ENCODE peak calls at places on chromosomes 1 and 21, in four cellular contexts. One of them, this sample, is unnamed.

GRCh38 chr1:74964508-74964907 is 169.7 kb upstream of the LHX8 start:
- DNase-seq in Panc1: no peak
- DNase-seq in HCT116: no peak
- DNase-seq in SK-N-MC: peak; percentile 65
- DNase-seq in this sample: no peak

GRCh38 chr1:196063307-196063706 is 544.9 kb downstream of the KCNT2 start:
- DNase-seq in Panc1: no peak
- DNase-seq in HCT116: peak; percentile 27
- DNase-seq in SK-N-MC: no peak
- DNase-seq in this sample: no peak

GRCh38 chr1:201385299-201385891 is 7.9 kb upstream of the TNNT2 start:
- DNase-seq in Panc1: no peak
- DNase-seq in HCT116: no peak
- DNase-seq in SK-N-MC: no peak
- DNase-seq in this sample: no peak

GRCh38 chr21:46500224-46500861 is 41.7 kb downstream of the DIP2A start:
- DNase-seq in Panc1: no peak
- DNase-seq in HCT116: no peak
- DNase-seq in SK-N-MC: peak; percentile 48
- DNase-seq in this sample: no peak

GRCh38 chr1:19734472-19734999 is 65.2 kb downstream of the TMCO4 start:
- DNase-seq in Panc1: no peak
- DNase-seq in HCT116: no peak
- DNase-seq in SK-N-MC: no peak
- DNase-seq in this sample: no peak

GRCh38 chr1:241140670-241141069 is 216.3 kb downstream of the RGS7 start:
- DNase-seq in Panc1: no peak
- DNase-seq in HCT116: no peak
- DNase-seq in SK-N-MC: no peak
- DNase-seq in this sample: no peak

GRCh38 chr1:2596530-2597333 is 10.2 kb downstream of the PRXL2B start:
- DNase-seq in Panc1: no peak
- DNase-seq in HCT116: no peak
- DNase-seq in SK-N-MC: no peak
- DNase-seq in this sample: peak; percentile 69

GRCh38 chr1:32455958-32456357 is 8.9 kb upstream of the ZBTB8B start:
- DNase-seq in Panc1: no peak
- DNase-seq in HCT116: no peak
- DNase-seq in SK-N-MC: no peak
- DNase-seq in this sample: peak; percentile 6

GRCh38 chr21:31866077-31866511 is 6.7 kb upstream of the HUNK start:
- DNase-seq in Panc1: peak; percentile 8
- DNase-seq in HCT116: peak; percentile 79
- DNase-seq in SK-N-MC: no peak
- DNase-seq in this sample: peak; percentile 88

GRCh38 chr1:176717052-176717754 is 254.2 kb downstream of the PAPPA2 start:
- DNase-seq in Panc1: no peak
- DNase-seq in HCT116: no peak
- DNase-seq in SK-N-MC: no peak
- DNase-seq in this sample: no peak

GRCh38 chr1:1356166-1356795 is 2.1 kb downstream of the MXRA8 start:
- DNase-seq in Panc1: no peak
- DNase-seq in HCT116: no peak
- DNase-seq in SK-N-MC: no peak
- DNase-seq in this sample: no peak

GRCh38 chr21:45590246-45590725 is 48.0 kb upstream of the SLC19A1 start:
- DNase-seq in Panc1: no peak
- DNase-seq in HCT116: no peak
- DNase-seq in SK-N-MC: no peak
- DNase-seq in this sample: peak; percentile 91

GRCh38 chr1:10691740-10692125 is 104.7 kb downstream of the CASZ1 start:
- DNase-seq in Panc1: no peak
- DNase-seq in HCT116: no peak
- DNase-seq in SK-N-MC: no peak
- DNase-seq in this sample: no peak

GRCh38 chr21:38699048-38699447 is 106.7 kb upstream of the ETS2 start:
- DNase-seq in Panc1: no peak
- DNase-seq in HCT116: no peak
- DNase-seq in SK-N-MC: no peak
- DNase-seq in this sample: no peak

GRCh38 chr1:5296135-5296930 is 641.9 kb downstream of the AJAP1 start:
- DNase-seq in Panc1: no peak
- DNase-seq in HCT116: no peak
- DNase-seq in SK-N-MC: no peak
- DNase-seq in this sample: no peak

GRCh38 chr1:2496087-2496622 is 20.1 kb downstream of the PLCH2 start:
- DNase-seq in Panc1: no peak
- DNase-seq in HCT116: no peak
- DNase-seq in SK-N-MC: no peak
- DNase-seq in this sample: peak; percentile 90

GRCh38 chr21:18529253-18529652 is 125.7 kb upstream of the TMPRSS15 start:
- DNase-seq in Panc1: peak; percentile 8
- DNase-seq in HCT116: no peak
- DNase-seq in SK-N-MC: no peak
- DNase-seq in this sample: no peak

GRCh38 chr1:57222307-57222706 is 201.6 kb downstream of the DAB1 start:
- DNase-seq in Panc1: no peak
- DNase-seq in HCT116: no peak
- DNase-seq in SK-N-MC: no peak
- DNase-seq in this sample: no peak

GRCh38 chr1:154434346-154435075 is 29.4 kb downstream of the IL6R start:
- DNase-seq in Panc1: no peak
- DNase-seq in HCT116: no peak
- DNase-seq in SK-N-MC: no peak
- DNase-seq in this sample: no peak

GRCh38 chr1:229710746-229711145 is 84.7 kb downstream of the URB2 start:
- DNase-seq in Panc1: no peak
- DNase-seq in HCT116: no peak
- DNase-seq in SK-N-MC: no peak
- DNase-seq in this sample: no peak

GRCh38 chr1:147618077-147618569 is 52.2 kb downstream of the ACP6 start:
- DNase-seq in Panc1: no peak
- DNase-seq in HCT116: no peak
- DNase-seq in SK-N-MC: no peak
- DNase-seq in this sample: no peak

GRCh38 chr1:113551728-113552127 is 161.4 kb downstream of the MAGI3 start:
- DNase-seq in Panc1: no peak
- DNase-seq in HCT116: no peak
- DNase-seq in SK-N-MC: no peak
- DNase-seq in this sample: no peak

GRCh38 chr1:200660719-200661118 is 9.0 kb downstream of the DDX59 start:
- DNase-seq in Panc1: no peak
- DNase-seq in HCT116: no peak
- DNase-seq in SK-N-MC: no peak
- DNase-seq in this sample: no peak

GRCh38 chr1:201648066-201648910 is 109.4 kb downstream of the NAV1 start:
- DNase-seq in Panc1: no peak
- DNase-seq in HCT116: no peak
- DNase-seq in SK-N-MC: no peak
- DNase-seq in this sample: no peak

GRCh38 chr1:245863566-245864184 is 643.4 kb downstream of the SMYD3 start:
- DNase-seq in Panc1: no peak
- DNase-seq in HCT116: no peak
- DNase-seq in SK-N-MC: no peak
- DNase-seq in this sample: no peak

GRCh38 chr1:26771643-26772321 is 16.0 kb upstream of the PIGV start:
- DNase-seq in Panc1: peak; percentile 64
- DNase-seq in HCT116: peak; percentile 52
- DNase-seq in SK-N-MC: no peak
- DNase-seq in this sample: no peak

GRCh38 chr1:73800376-73800775 is 397.6 kb downstream of the LRRIQ3 start:
- DNase-seq in Panc1: no peak
- DNase-seq in HCT116: no peak
- DNase-seq in SK-N-MC: no peak
- DNase-seq in this sample: no peak

GRCh38 chr1:239125027-239125426 is 261.3 kb upstream of the CHRM3 start:
- DNase-seq in Panc1: no peak
- DNase-seq in HCT116: no peak
- DNase-seq in SK-N-MC: no peak
- DNase-seq in this sample: no peak

GRCh38 chr1:209490013-209490412 is 93.5 kb upstream of the CAMK1G start:
- DNase-seq in Panc1: no peak
- DNase-seq in HCT116: no peak
- DNase-seq in SK-N-MC: no peak
- DNase-seq in this sample: no peak

GRCh38 chr1:54582566-54583306 is 34.7 kb downstream of the ACOT11 start:
- DNase-seq in Panc1: no peak
- DNase-seq in HCT116: no peak
- DNase-seq in SK-N-MC: no peak
- DNase-seq in this sample: no peak

GRCh38 chr1:245467804-245468203 is 313.0 kb downstream of the KIF26B start:
- DNase-seq in Panc1: no peak
- DNase-seq in HCT116: no peak
- DNase-seq in SK-N-MC: no peak
- DNase-seq in this sample: no peak

GRCh38 chr1:186958520-186958919 is 129.8 kb downstream of the PLA2G4A start:
- DNase-seq in Panc1: no peak
- DNase-seq in HCT116: no peak
- DNase-seq in SK-N-MC: peak; percentile 96
- DNase-seq in this sample: no peak

GRCh38 chr1:206556748-206557635 is 49.7 kb downstream of the RASSF5 start:
- DNase-seq in Panc1: no peak
- DNase-seq in HCT116: no peak
- DNase-seq in SK-N-MC: no peak
- DNase-seq in this sample: peak; percentile 99

GRCh38 chr21:38599381-38599975 is 101.2 kb upstream of the ERG start:
- DNase-seq in Panc1: no peak
- DNase-seq in HCT116: no peak
- DNase-seq in SK-N-MC: no peak
- DNase-seq in this sample: no peak

GRCh38 chr1:227885648-227886502 is 61.9 kb downstream of the WNT9A start:
- DNase-seq in Panc1: no peak
- DNase-seq in HCT116: peak; percentile 49
- DNase-seq in SK-N-MC: no peak
- DNase-seq in this sample: peak; percentile 76

GRCh38 chr1:88773540-88774150 is 89.6 kb downstream of the PKN2 start:
- DNase-seq in Panc1: peak; percentile 35
- DNase-seq in HCT116: peak; percentile 53
- DNase-seq in SK-N-MC: no peak
- DNase-seq in this sample: no peak

GRCh38 chr21:37257967-37258877 is 8.9 kb downstream of the VPS26C start:
- DNase-seq in Panc1: no peak
- DNase-seq in HCT116: no peak
- DNase-seq in SK-N-MC: no peak
- DNase-seq in this sample: peak; percentile 88

GRCh38 chr1:55055084-55055882 is 15.9 kb downstream of the PCSK9 start:
- DNase-seq in Panc1: no peak
- DNase-seq in HCT116: no peak
- DNase-seq in SK-N-MC: no peak
- DNase-seq in this sample: no peak

DNA sequence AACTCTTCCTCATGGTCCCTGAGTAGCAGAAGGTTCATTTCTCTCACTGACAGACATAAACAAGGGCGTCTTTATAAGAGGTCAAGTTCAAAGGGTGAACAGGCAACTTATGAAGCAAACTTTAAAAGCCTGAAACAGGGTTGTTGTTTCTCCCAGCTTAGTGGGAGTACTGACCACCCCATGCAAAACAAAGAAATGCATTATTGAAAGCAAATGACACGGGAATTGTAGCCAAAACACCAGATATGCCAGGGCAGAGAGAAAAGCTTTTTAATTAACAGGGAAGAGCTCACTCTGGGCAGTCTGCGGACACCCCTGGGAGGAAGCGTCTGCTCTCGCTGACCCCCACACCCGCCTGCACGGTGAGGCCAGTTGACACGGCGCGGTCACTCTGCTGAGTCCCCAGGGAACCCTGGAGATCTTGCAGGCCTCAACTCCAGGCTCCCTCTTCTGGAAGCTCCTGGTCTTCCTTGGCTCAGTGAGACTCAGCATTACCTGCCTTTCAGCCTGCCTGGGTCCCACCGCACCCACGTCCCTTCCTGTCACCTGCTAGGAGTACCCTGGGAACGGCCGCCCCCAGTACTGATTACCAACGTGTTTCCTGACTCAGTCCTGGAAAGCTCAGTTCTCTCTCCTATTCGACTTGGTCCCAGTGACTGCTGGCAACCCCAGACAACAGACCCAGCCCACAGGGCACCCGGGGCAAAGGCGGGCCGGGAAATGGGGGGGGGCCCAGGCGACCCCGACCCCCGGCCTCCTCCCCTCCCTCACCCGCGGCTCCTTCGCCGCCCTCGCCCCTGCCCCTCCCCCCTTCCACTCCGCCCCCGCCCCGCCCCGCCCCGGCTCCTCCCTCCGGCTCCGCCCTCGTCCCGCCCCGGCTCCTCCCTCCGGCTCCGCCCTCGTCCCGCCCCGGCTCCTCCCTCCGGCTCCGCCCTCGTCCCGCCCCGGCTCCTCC is 972 bp downstream of the CFAP410 start:
- DNase-seq in Panc1: peak; percentile 17
- DNase-seq in HCT116: peak; percentile 47
- DNase-seq in SK-N-MC: no peak
- DNase-seq in this sample: peak; percentile 93
- H3K4me3 ChIP-seq in Panc1: peak overlapping the region; percentile 50
- H3K4me3 ChIP-seq in HCT116: peak overlapping the region; percentile 25
- H3K4me3 ChIP-seq in SK-N-MC: peak overlapping the region; percentile 63
- H3K4me3 ChIP-seq in this sample: no peak overlapping the region

DNA sequence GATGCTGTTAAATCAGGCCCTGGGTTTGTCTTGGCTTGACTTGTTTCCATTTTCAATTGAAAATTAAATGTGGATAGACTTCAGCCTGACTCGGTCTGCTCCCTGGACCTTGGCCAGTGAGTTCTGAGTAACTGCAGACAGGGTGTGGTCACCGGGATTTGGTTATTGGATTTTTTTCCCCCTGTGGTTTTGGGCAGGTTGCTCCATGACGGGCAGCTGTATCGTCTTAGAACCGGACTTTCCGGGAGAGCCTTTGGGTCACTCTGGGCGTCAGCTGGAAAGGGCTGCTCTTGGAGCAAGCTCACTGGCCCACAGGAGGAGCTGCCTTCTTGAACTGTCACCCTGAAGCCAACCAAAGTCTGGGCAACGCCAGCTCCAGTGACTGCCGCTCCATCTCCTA is 75.0 kb downstream of the CLIC6 start:
- DNase-seq in Panc1: no peak
- DNase-seq in HCT116: peak; percentile 24
- DNase-seq in SK-N-MC: no peak
- DNase-seq in this sample: no peak
- TF ChIP-seq POLR2AphosphoS5 in Panc1: no peak
- TF ChIP-seq POLR2AphosphoS5 in HCT116: no peak
- TF ChIP-seq POLR2AphosphoS5 in SK-N-MC: no peak
- TF ChIP-seq POLR2AphosphoS5 in this sample: no peak

GRCh38 chr1:14925336-14926136 is 228.0 kb upstream of the TMEM51 start:
- DNase-seq in Panc1: no peak
- DNase-seq in HCT116: no peak
- DNase-seq in SK-N-MC: no peak
- DNase-seq in this sample: no peak
- H3K4me3 ChIP-seq in Panc1: peak overlapping the region; percentile 48
- H3K4me3 ChIP-seq in HCT116: peak overlapping the region; percentile 62
- H3K4me3 ChIP-seq in SK-N-MC: peak overlapping the region; percentile 77
- H3K4me3 ChIP-seq in this sample: peak overlapping the region; percentile 78

GRCh38 chr1:115748396-115749130 is 20.0 kb downstream of the CASQ2 start:
- DNase-seq in Panc1: no peak
- DNase-seq in HCT116: peak; percentile 4
- DNase-seq in SK-N-MC: no peak
- DNase-seq in this sample: no peak
- TF ChIP-seq POLR2AphosphoS5 in Panc1: no peak
- TF ChIP-seq POLR2AphosphoS5 in HCT116: no peak
- TF ChIP-seq POLR2AphosphoS5 in SK-N-MC: no peak
- TF ChIP-seq POLR2AphosphoS5 in this sample: no peak

This sample was measured in spleen.